ENCODE peak calls at places on chromosome 11, in seven cellular contexts. U, P, M, G, D, K and W are unnamed samples.

GRCh38 chr11:115304774-115305472 is 199.3 kb downstream of the CADM1 start:
- DNase-seq in U (no peak), P (no peak), M (no peak), G (no peak), D (peak; percentile 6), K (no peak), W (no peak)

GRCh38 chr11:128506999-128507591 is 80.3 kb downstream of the ETS1 start:
- DNase-seq in U (peak; percentile 70), P (peak; percentile 57), M (peak; percentile 96), G (peak; percentile 27), D (peak; percentile 96), K (no peak), W (no peak)

GRCh38 chr11:93524868-93525267 is 18.3 kb downstream of the SMCO4 start:
- DNase-seq in U (no peak), P (no peak), M (no peak), G (no peak), D (no peak), K (no peak), W (no peak)

GRCh38 chr11:85875505-85875904 is 20.3 kb downstream of the CCDC83 start:
- DNase-seq in U (no peak), P (no peak), M (peak; percentile 69), G (no peak), D (peak; percentile 88), K (no peak), W (no peak)

GRCh38 chr11:46348566-46348981 is 1.3 kb downstream of the DGKZ start:
- DNase-seq in U (no peak), P (no peak), M (no peak), G (no peak), D (no peak), K (no peak), W (no peak)

GRCh38 chr11:693415-693831 is 1.6 kb downstream of the DEAF1 start:
- DNase-seq in U (no peak), P (no peak), M (peak; percentile 36), G (no peak), D (peak; percentile 26), K (peak; percentile 35), W (no peak)

GRCh38 chr11:72584933-72585597 is 89.2 kb downstream of the PDE2A start:
- DNase-seq in U (peak; percentile 20), P (no peak), M (no peak), G (no peak), D (no peak), K (no peak), W (no peak)

GRCh38 chr11:117189941-117190544 is 9.1 kb upstream of the TAGLN start:
- DNase-seq in U (peak; percentile 32), P (no peak), M (no peak), G (no peak), D (no peak), K (no peak), W (no peak)

GRCh38 chr11:64285885-64286800 is 495 bp downstream of the GPR137 start:
- DNase-seq in U (no peak), P (no peak), M (no peak), G (no peak), D (peak; percentile 55), K (peak; percentile 39), W (no peak)

GRCh38 chr11:114617157-114618124 is 21.9 kb upstream of the NXPE4 start:
- DNase-seq in U (no peak), P (no peak), M (no peak), G (no peak), D (no peak), K (no peak), W (no peak)

GRCh38 chr11:111097191-111097590 is 148.3 kb upstream of the POU2AF2 start:
- DNase-seq in U (peak; percentile 76), P (peak; percentile 78), M (peak; percentile 32), G (no peak), D (peak; percentile 17), K (peak; percentile 3), W (no peak)

GRCh38 chr11:90222152-90222458 is 744 bp downstream of the CHORDC1 start:
- DNase-seq in U (no peak), P (no peak), M (no peak), G (no peak), D (no peak), K (no peak), W (no peak)

GRCh38 chr11:127114035-127114434 is 113.5 kb upstream of the KIRREL3 start:
- DNase-seq in U (no peak), P (no peak), M (no peak), G (no peak), D (no peak), K (no peak), W (no peak)

GRCh38 chr11:72497731-72498130 is 63.4 kb upstream of the CLPB start:
- DNase-seq in U (no peak), P (no peak), M (no peak), G (no peak), D (no peak), K (no peak), W (no peak)

GRCh38 chr11:82521427-82521826 is 212.2 kb downstream of the FAM181B start:
- DNase-seq in U (no peak), P (no peak), M (no peak), G (no peak), D (no peak), K (no peak), W (no peak)

GRCh38 chr11:30106782-30107181 is 90.0 kb upstream of the KCNA4 start:
- DNase-seq in U (no peak), P (peak; percentile 23), M (no peak), G (no peak), D (no peak), K (no peak), W (no peak)

GRCh38 chr11:79708319-79708928 is 267.6 kb upstream of the TENM4 start:
- DNase-seq in U (no peak), P (peak; percentile 75), M (peak; percentile 50), G (no peak), D (peak; percentile 72), K (peak; percentile 72), W (no peak)

GRCh38 chr11:133887692-133888332 is 42.5 kb upstream of the SPATA19 start:
- DNase-seq in U (no peak), P (no peak), M (no peak), G (no peak), D (no peak), K (no peak), W (no peak)

GRCh38 chr11:45599161-45599943 is 66.1 kb downstream of the CHST1 start:
- DNase-seq in U (no peak), P (peak; percentile 37), M (no peak), G (no peak), D (no peak), K (no peak), W (no peak)

GRCh38 chr11:72483412-72484186 is 49.3 kb upstream of the CLPB start:
- DNase-seq in U (no peak), P (no peak), M (peak; percentile 68), G (no peak), D (peak; percentile 55), K (no peak), W (no peak)

GRCh38 chr11:74932169-74932568 is 16.7 kb downstream of the XRRA1 start:
- DNase-seq in U (no peak), P (no peak), M (peak; percentile 42), G (no peak), D (peak; percentile 48), K (no peak), W (no peak)

GRCh38 chr11:36492724-36493304 is 17.3 kb downstream of the TRAF6 start:
- DNase-seq in U (no peak), P (peak; percentile 54), M (peak; percentile 67), G (no peak), D (peak; percentile 66), K (peak; percentile 51), W (no peak)

GRCh38 chr11:63242089-63242762 is 1.2 kb downstream of the SLC22A25 start:
- DNase-seq in U (no peak), P (no peak), M (no peak), G (no peak), D (no peak), K (no peak), W (no peak)

GRCh38 chr11:87924125-87924524 is 251.1 kb downstream of the RAB38 start:
- DNase-seq in U (no peak), P (no peak), M (no peak), G (no peak), D (no peak), K (no peak), W (no peak)

GRCh38 chr11:59172345-59173079 is 580 bp downstream of the DTX4 start:
- DNase-seq in U (peak; percentile 58), P (peak; percentile 50), M (no peak), G (peak; percentile 14), D (peak; percentile 13), K (peak; percentile 51), W (peak; percentile 52)

GRCh38 chr11:86460461-86461404 is 86.0 kb downstream of the CCDC81 start:
- DNase-seq in U (no peak), P (peak; percentile 63), M (peak; percentile 27), G (no peak), D (peak; percentile 7), K (peak; percentile 21), W (no peak)

GRCh38 chr11:43489869-43490465 is 131.2 kb downstream of the TTC17 start:
- DNase-seq in U (no peak), P (no peak), M (no peak), G (no peak), D (no peak), K (no peak), W (no peak)

GRCh38 chr11:43497144-43497543 is 138.4 kb downstream of the TTC17 start:
- DNase-seq in U (no peak), P (no peak), M (no peak), G (no peak), D (no peak), K (no peak), W (no peak)

GRCh38 chr11:43492701-43493100 is 134.0 kb downstream of the TTC17 start:
- DNase-seq in U (no peak), P (no peak), M (no peak), G (no peak), D (no peak), K (no peak), W (no peak)

DNA sequence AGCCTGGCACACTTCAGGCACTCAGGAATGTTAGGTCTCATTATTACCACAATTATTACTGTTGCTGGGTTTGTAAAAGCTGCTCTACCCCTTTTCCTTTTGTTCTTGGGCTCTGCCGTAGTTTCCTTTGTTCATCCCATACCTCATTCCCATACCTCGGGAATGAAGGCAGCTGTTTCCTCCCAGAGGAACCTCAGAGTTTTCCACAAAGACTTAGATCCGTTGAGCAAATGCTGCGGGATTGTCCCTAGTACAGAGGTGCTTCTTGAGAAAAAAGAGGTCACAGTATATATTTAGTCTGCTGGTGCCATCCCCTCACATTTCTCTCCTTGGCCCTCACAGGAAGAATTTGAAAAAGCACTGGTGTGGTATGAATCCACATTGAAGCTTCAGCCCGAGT is 134.7 kb downstream of the TTC17 start:
- DNase-seq in U (no peak), P (no peak), M (no peak), G (no peak), D (no peak), K (no peak), W (no peak)
- H3K4me3 ChIP-seq in U (no peak overlapping the region), P (no peak overlapping the region), M (no peak overlapping the region), G (no peak overlapping the region), D (no peak overlapping the region), K (no peak overlapping the region), W (no peak overlapping the region)

GRCh38 chr11:120248551-120249278 is 8.8 kb downstream of the POU2F3 start:
- DNase-seq in U (no peak), P (no peak), M (peak; percentile 58), G (no peak), D (peak; percentile 86), K (no peak), W (no peak)
- H3K4me1 ChIP-seq in U (no peaks in the 10 kb centered on the region), P (no peaks in the 10 kb centered on the region), M (peaks cover 4% of the 10 kb centered on the region), G (peaks cover 7% of the 10 kb centered on the region), D (peaks cover 16% of the 10 kb centered on the region), K (peaks cover 43% of the 10 kb centered on the region), W (no peaks in the 10 kb centered on the region)

GRCh38 chr11:66172146-66172545 is 96.3 kb upstream of the RAB1B start:
- DNase-seq in U (no peak), P (no peak), M (peak; percentile 28), G (no peak), D (no peak), K (no peak), W (no peak)
- H3K27ac ChIP-seq in U (no peak overlapping the region), P (no peak overlapping the region), M (peak overlapping the region; percentile 59), G (no peak overlapping the region), D (no peak overlapping the region), K (no peak overlapping the region), W (no peak overlapping the region)

GRCh38 chr11:119362741-119363080 is 16.2 kb upstream of the MFRP start:
- DNase-seq in U (no peak), P (no peak), M (no peak), G (no peak), D (no peak), K (no peak), W (no peak)
- H3K4me3 ChIP-seq in U (peak overlapping the region; percentile 51), P (no peak overlapping the region), M (no peak overlapping the region), G (no peak overlapping the region), D (no peak overlapping the region), K (no peak overlapping the region), W (no peak overlapping the region)